ENCODE peak calls at places on chromosomes 16 and 17, in seven cellular contexts. U is tibial artery, S is transverse colon, P is H9, L is left lung, T is AG04450, Q is Peyer's patch. H is an unnamed sample.

GRCh38 chr17:39861235-39861634 is 2.9 kb downstream of the IKZF3 start:
- DNase-seq in U (no peak), S (no peak), P (no peak), L (no peak), T (no peak), Q (no peak), H (no peak)

GRCh38 chr16:46787909-46788308 is 39.8 kb upstream of the MYLK3 start:
- DNase-seq in U (no peak), S (no peak), P (no peak), L (no peak), T (no peak), Q (no peak), H (no peak)

GRCh38 chr16:85046957-85047866 is 19.6 kb downstream of the KIAA0513 start:
- DNase-seq in U (no peak), S (peak; percentile 72), P (no peak), L (no peak), T (no peak), Q (no peak), H (no peak)

GRCh38 chr16:67329901-67330300 is 3.3 kb downstream of the LRRC36 start:
- DNase-seq in U (no peak), S (no peak), P (no peak), L (no peak), T (no peak), Q (no peak), H (no peak)

GRCh38 chr16:85759631-85760419 is 8.9 kb upstream of the C16orf74 start:
- DNase-seq in U (no peak), S (peak; percentile 66), P (peak; percentile 62), L (peak; percentile 91), T (no peak), Q (peak; percentile 72), H (no peak)

GRCh38 chr16:55944377-55944802 is 69.2 kb upstream of the CES5A start:
- DNase-seq in U (peak; percentile 83), S (peak; percentile 61), P (peak; percentile 72), L (no peak), T (peak; percentile 30), Q (peak; percentile 41), H (peak; percentile 70)

GRCh38 chr16:12065866-12066545 is 89.5 kb downstream of the SNX29 start:
- DNase-seq in U (peak; percentile 43), S (no peak), P (no peak), L (no peak), T (no peak), Q (no peak), H (no peak)

GRCh38 chr17:48241770-48242497 is 134.4 kb downstream of the SNX11 start:
- DNase-seq in U (no peak), S (no peak), P (no peak), L (no peak), T (no peak), Q (no peak), H (no peak)

GRCh38 chr17:69810326-69811035 is 264.5 kb upstream of the KCNJ16 start:
- DNase-seq in U (no peak), S (no peak), P (no peak), L (no peak), T (no peak), Q (no peak), H (no peak)

GRCh38 chr17:8163978-8164814 is 1.4 kb upstream of the VAMP2 start:
- DNase-seq in U (peak; percentile 87), S (peak; percentile 82), P (peak; percentile 72), L (peak; percentile 87), T (no peak), Q (peak; percentile 84), H (peak; percentile 88)

GRCh38 chr16:30472328-30472942 is at the start of gene ITGAL:
- DNase-seq in U (no peak), S (peak; percentile 72), P (no peak), L (peak; percentile 90), T (no peak), Q (peak; percentile 84), H (peak; percentile 39)

GRCh38 chr17:82489117-82489516 is 30.4 kb upstream of the FOXK2 start:
- DNase-seq in U (peak; percentile 97), S (no peak), P (no peak), L (no peak), T (no peak), Q (no peak), H (peak; percentile 18)

GRCh38 chr16:16062023-16062932 is 112.9 kb downstream of the ABCC1 start:
- DNase-seq in U (no peak), S (peak; percentile 19), P (no peak), L (no peak), T (no peak), Q (peak; percentile 25), H (no peak)

GRCh38 chr16:89375021-89375420 is 115.3 kb downstream of the ANKRD11 start:
- DNase-seq in U (no peak), S (no peak), P (no peak), L (no peak), T (no peak), Q (peak; percentile 83), H (no peak)

GRCh38 chr17:55341432-55341831 is 76.7 kb downstream of the HLF start:
- DNase-seq in U (no peak), S (no peak), P (no peak), L (no peak), T (no peak), Q (no peak), H (no peak)

GRCh38 chr17:41383690-41384089 is 1.6 kb upstream of the KRT34 start:
- DNase-seq in U (no peak), S (no peak), P (no peak), L (no peak), T (no peak), Q (no peak), H (no peak)

GRCh38 chr16:1645914-1646525 is 32.1 kb upstream of the JPT2 start:
- DNase-seq in U (no peak), S (no peak), P (no peak), L (no peak), T (no peak), Q (no peak), H (no peak)

GRCh38 chr16:8868272-8869211 is at the start of gene CARHSP1:
- DNase-seq in U (peak; percentile 92), S (peak; percentile 90), P (peak; percentile 96), L (peak; percentile 93), T (no peak), Q (peak; percentile 81), H (peak; percentile 85)

GRCh38 chr17:64151016-64151368 is 21.0 kb upstream of the ERN1 start:
- DNase-seq in U (no peak), S (no peak), P (no peak), L (no peak), T (no peak), Q (no peak), H (peak; percentile 7)

GRCh38 chr17:64153565-64153964 is 23.6 kb upstream of the ERN1 start:
- DNase-seq in U (no peak), S (no peak), P (no peak), L (no peak), T (no peak), Q (no peak), H (peak; percentile 42)

GRCh38 chr17:64150237-64151015 is 20.5 kb upstream of the ERN1 start:
- DNase-seq in U (peak; percentile 76), S (no peak), P (no peak), L (no peak), T (no peak), Q (no peak), H (peak; percentile 91)

GRCh38 chr17:64154321-64155089 is 24.6 kb upstream of the ERN1 start:
- DNase-seq in U (peak; percentile 61), S (no peak), P (no peak), L (no peak), T (no peak), Q (no peak), H (no peak)

GRCh38 chr17:64152428-64153125 is 22.6 kb upstream of the ERN1 start:
- DNase-seq in U (no peak), S (no peak), P (no peak), L (no peak), T (no peak), Q (no peak), H (no peak)
- H3K27ac ChIP-seq in U (peak overlapping the region; percentile 26), S (no peak overlapping the region), P (no peak overlapping the region), L (no peak overlapping the region), T (no peak overlapping the region), Q (no peak overlapping the region), H (no peak overlapping the region)

GRCh38 chr17:67575325-67575724 is 142.4 kb upstream of the NOL11 start:
- DNase-seq in U (no peak), S (peak; percentile 22), P (no peak), L (no peak), T (no peak), Q (no peak), H (no peak)
- TF ChIP-seq CTCF in U (no peak), S (no peak), P (no peak), L (no peak), T (no peak), Q (no peak), H (no peak)

GRCh38 chr17:74922694-74923537 is at the start of gene USH1G:
- DNase-seq in U (no peak), S (peak; percentile 17), P (peak; percentile 60), L (no peak), T (no peak), Q (no peak), H (no peak)
- H3K27ac ChIP-seq in U (no peak within 1 kb of the TSS), S (no peak within 1 kb of the TSS), P (no peak within 1 kb of the TSS), L (no peak within 1 kb of the TSS), T (no peak within 1 kb of the TSS), Q (no peak within 1 kb of the TSS), H (no peak within 1 kb of the TSS)

GRCh38 chr17:32461853-32462617 is 17.7 kb downstream of the PSMD11 start:
- DNase-seq in U (no peak), S (peak; percentile 63), P (peak; percentile 66), L (no peak), T (no peak), Q (peak; percentile 66), H (peak; percentile 74)
- TF ChIP-seq CTCF in U (no peak), S (peak; percentile 50), P (peak; percentile 77), L (peak; percentile 42), T (peak; percentile 69), Q (peak; percentile 48), H (peak; percentile 41)

GRCh38 chr16:4452674-4453073 is 21.8 kb downstream of the NMRAL1 start:
- DNase-seq in U (no peak), S (no peak), P (no peak), L (no peak), T (no peak), Q (no peak), H (peak; percentile 79)

GRCh38 chr16:4455951-4456350 is 18.5 kb downstream of the NMRAL1 start:
- DNase-seq in U (no peak), S (no peak), P (no peak), L (no peak), T (no peak), Q (no peak), H (no peak)

GRCh38 chr16:4450921-4451619 is 23.4 kb downstream of the NMRAL1 start:
- DNase-seq in U (no peak), S (no peak), P (no peak), L (no peak), T (no peak), Q (no peak), H (no peak)

GRCh38 chr16:4454618-4455017 is 19.8 kb downstream of the NMRAL1 start:
- DNase-seq in U (no peak), S (no peak), P (peak; percentile 47), L (no peak), T (no peak), Q (no peak), H (no peak)

GRCh38 chr16:4455081-4455480 is 19.3 kb downstream of the NMRAL1 start:
- DNase-seq in U (no peak), S (no peak), P (no peak), L (peak; percentile 45), T (no peak), Q (no peak), H (no peak)
- H3K27ac ChIP-seq in U (no peak overlapping the region), S (no peak overlapping the region), P (no peak overlapping the region), L (no peak overlapping the region), T (no peak overlapping the region), Q (no peak overlapping the region), H (no peak overlapping the region)

GRCh38 chr17:57110152-57110542 is 25.1 kb downstream of the AKAP1 start:
- DNase-seq in U (no peak), S (no peak), P (no peak), L (no peak), T (no peak), Q (no peak), H (no peak)
- TF ChIP-seq CTCF in U (no peak), S (no peak), P (no peak), L (no peak), T (no peak), Q (no peak), H (no peak)

H was measured in adrenal gland.